ENCODE peak calls at places on chromosome 14, in five cellular contexts. K, Y, X, N and U are unnamed samples.

GRCh38 chr14:52922059-52922458 is 28.8 kb downstream of the FERMT2 start:
- DNase-seq in K (no peak), Y (no peak), X (no peak), N (no peak), U (no peak)

GRCh38 chr14:65637780-65638179 is 225.2 kb downstream of the FUT8 start:
- DNase-seq in K (no peak), Y (no peak), X (no peak), N (no peak), U (no peak)

GRCh38 chr14:61048640-61049039 is 67.6 kb downstream of the SLC38A6 start:
- DNase-seq in K (no peak), Y (no peak), X (no peak), N (no peak), U (no peak)

GRCh38 chr14:104966261-104967143 is 11.7 kb downstream of the AHNAK2 start:
- DNase-seq in K (no peak), Y (no peak), X (no peak), N (no peak), U (no peak)

GRCh38 chr14:53848851-53849250 is 107.8 kb downstream of the BMP4 start:
- DNase-seq in K (no peak), Y (peak; percentile 21), X (no peak), N (no peak), U (peak; percentile 20)

GRCh38 chr14:52325126-52325525 is 11.0 kb downstream of the PTGER2 start:
- DNase-seq in K (no peak), Y (no peak), X (no peak), N (no peak), U (no peak)

GRCh38 chr14:90489306-90489705 is 92.5 kb downstream of the CALM1 start:
- DNase-seq in K (no peak), Y (no peak), X (no peak), N (no peak), U (no peak)

GRCh38 chr14:92528486-92529100 is 15.0 kb downstream of the RIN3 start:
- DNase-seq in K (no peak), Y (no peak), X (no peak), N (no peak), U (no peak)

GRCh38 chr14:98871796-98872195 is 400.2 kb downstream of the BCL11B start:
- DNase-seq in K (no peak), Y (no peak), X (no peak), N (no peak), U (no peak)

GRCh38 chr14:38828183-38828877 is 274.7 kb downstream of the SEC23A start:
- DNase-seq in K (no peak), Y (no peak), X (no peak), N (no peak), U (no peak)

GRCh38 chr14:38078393-38078792 is 129.3 kb upstream of the SSTR1 start:
- DNase-seq in K (peak; percentile 62), Y (no peak), X (no peak), N (no peak), U (no peak)

GRCh38 chr14:80607430-80608200 is 333.9 kb downstream of the CEP128 start:
- DNase-seq in K (no peak), Y (no peak), X (no peak), N (no peak), U (no peak)

GRCh38 chr14:96811265-96811664 is 14.1 kb downstream of the VRK1 start:
- DNase-seq in K (no peak), Y (no peak), X (no peak), N (no peak), U (no peak)

GRCh38 chr14:38290601-38291190 is 34.8 kb upstream of the CLEC14A start:
- DNase-seq in K (no peak), Y (no peak), X (peak; percentile 78), N (no peak), U (peak; percentile 87)

GRCh38 chr14:61561144-61561543 is 134.2 kb upstream of the HIF1A start:
- DNase-seq in K (no peak), Y (no peak), X (peak; percentile 67), N (no peak), U (peak; percentile 86)

GRCh38 chr14:77979666-77980351 is 179.9 kb downstream of the ADCK1 start:
- DNase-seq in K (no peak), Y (no peak), X (no peak), N (no peak), U (no peak)
- TF ChIP-seq CTCF in K (no peak), Y (no peak), X (peak; percentile 11), N (no peak), U (no peak)

GRCh38 chr14:68050177-68050576 is 230.6 kb downstream of the RAD51B start:
- DNase-seq in K (no peak), Y (no peak), X (no peak), N (no peak), U (no peak)
- TF ChIP-seq CTCF in K (no peak), Y (no peak), X (no peak), N (no peak), U (no peak)

GRCh38 chr14:76098047-76098446 is 53.7 kb upstream of the GPATCH2L start:
- DNase-seq in K (no peak), Y (no peak), X (no peak), N (no peak), U (no peak)
- TF ChIP-seq CTCF in K (no peak), Y (no peak), X (no peak), N (no peak), U (no peak)

DNA sequence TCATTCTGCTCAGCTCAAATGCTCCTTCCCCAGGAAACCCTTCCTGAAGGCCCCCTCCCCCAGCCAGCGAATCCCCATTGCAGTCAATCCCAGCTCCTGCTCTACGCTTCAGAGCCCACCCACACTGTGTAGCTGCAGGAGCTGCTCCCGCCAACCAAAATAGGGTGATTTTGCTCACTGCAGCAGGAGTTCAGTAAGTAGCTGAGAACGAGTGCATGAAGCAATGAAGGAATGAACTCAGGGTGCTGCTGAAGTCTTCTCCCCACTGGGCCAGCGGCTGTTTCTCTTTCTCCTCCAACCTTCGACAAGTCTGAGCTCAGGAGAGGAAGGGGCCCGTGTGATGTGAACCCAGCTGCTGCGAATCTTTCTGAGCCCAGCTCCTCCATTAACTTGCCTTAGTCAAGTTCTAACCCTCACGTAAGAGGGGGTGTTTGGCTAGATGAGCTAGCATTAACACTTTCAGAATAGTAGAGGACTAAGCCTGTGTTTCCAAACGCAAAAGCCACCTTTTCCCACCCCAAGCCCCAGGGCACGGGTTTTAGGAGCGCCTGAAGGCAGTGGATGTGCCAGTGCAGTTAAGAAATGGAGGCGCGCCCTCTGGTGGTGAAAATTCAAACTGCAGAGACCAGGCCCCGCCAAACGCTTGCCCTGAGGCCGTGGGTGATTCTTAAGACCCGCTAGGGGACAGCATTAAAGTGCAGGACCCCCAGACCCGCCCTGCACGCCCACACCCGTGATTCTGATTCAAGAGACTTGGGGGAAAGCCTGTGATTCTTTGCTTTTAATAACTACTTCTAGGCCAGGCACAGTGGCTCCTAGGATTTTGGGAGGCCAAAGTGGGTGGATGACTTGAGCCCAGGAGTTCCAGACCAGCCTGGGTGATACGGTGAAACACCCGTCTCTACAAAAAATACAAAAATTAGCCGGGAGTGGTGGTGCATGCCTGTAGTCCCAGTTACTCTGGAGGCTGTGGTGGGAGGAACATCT is 11.9 kb upstream of the SERPINA4 start:
- DNase-seq in K (peak; percentile 29), Y (no peak), X (peak; percentile 61), N (peak; percentile 86), U (no peak)
- TF ChIP-seq CTCF in K (peak; percentile 79), Y (peak; percentile 58), X (peak; percentile 93), N (peak; percentile 97), U (peak; percentile 84)

GRCh38 chr14:103862393-103862782 is 15.0 kb upstream of the PPP1R13B start:
- DNase-seq in K (no peak), Y (no peak), X (no peak), N (no peak), U (no peak)
- TF ChIP-seq CTCF in K (no peak), Y (no peak), X (no peak), N (no peak), U (no peak)

DNA sequence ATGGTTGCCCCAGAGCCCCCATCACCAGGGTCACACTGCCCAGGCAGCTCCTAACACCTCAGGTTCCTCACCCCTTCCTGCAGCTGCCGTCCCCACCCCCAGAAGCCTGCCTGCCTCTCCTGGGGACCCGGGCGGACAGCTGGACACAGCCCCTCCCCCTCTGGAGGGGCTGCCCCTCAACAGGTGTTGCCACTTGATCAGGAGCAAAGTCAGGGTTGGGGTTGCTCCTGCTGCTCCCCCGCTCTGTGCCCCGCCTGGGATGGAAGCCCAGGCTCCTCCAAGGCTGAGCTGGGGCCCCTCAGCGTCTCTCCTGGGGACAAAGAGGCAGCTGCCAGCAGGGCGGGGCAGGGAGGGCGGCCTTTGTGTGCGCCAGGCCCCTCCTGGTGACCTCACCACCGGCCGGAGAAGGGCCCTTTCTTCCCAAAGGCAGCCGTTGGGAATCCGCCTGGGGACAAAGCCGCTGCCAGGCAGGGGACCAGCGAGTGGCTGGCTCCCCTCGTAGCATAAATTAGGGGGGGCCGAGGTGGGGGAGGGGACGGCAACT is 13.6 kb downstream of the TRMT61A start:
- DNase-seq in K (no peak), Y (no peak), X (no peak), N (no peak), U (no peak)
- TF ChIP-seq CTCF in K (no peak), Y (no peak), X (no peak), N (no peak), U (no peak)

GRCh38 chr14:77603654-77604270 is 12.7 kb downstream of the SPTLC2 start:
- DNase-seq in K (peak; percentile 8), Y (no peak), X (no peak), N (no peak), U (no peak)
- TF ChIP-seq CTCF in K (peak; percentile 28), Y (no peak), X (peak; percentile 58), N (peak; percentile 34), U (peak; percentile 45)

DNA sequence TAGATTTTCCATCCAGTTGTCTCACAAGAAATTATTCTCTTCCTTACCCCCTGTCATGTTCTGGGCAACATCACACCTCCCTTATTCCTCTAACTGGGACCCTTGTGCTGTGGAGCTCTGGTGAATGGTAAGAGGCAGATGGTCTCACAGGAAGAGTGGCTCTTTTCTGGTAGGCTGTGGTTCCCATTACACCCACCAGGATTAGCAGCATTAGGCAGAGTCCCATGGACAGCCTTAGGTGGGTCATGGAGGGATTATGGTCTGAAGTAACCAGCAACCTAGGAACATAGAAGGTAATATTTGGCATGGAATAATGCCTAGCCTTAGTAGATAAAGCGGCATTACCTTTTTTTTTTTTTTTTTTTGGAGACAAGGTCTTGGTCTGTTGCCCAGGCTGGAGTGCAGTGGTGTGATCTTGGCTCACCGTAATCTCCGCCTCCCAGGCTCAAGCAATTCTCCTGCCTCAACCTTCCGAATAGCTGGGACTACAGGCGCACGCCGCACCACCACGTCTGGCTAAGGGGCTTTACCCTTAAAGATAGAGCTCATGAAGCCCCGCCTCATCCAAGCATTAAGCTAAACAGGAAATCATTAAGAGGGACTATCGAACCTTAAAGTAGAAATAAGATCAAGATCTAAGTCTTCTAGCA is 4.0 kb downstream of the C14orf119 start:
- DNase-seq in K (no peak), Y (no peak), X (no peak), N (no peak), U (no peak)
- TF ChIP-seq CTCF in K (no peak), Y (no peak), X (peak; percentile 18), N (no peak), U (no peak)